ENCODE peak calls at places on chromosomes 5 and 9, in four cellular contexts. P is adrenal gland, H is suprapubic skin, C is tibial nerve. X is an unnamed sample.
A peak's percentile ranks its signal among the peaks of the same experiment; 100 is the strongest.

GRCh38 chr5:103849934-103850333 is 287.3 kb upstream of the NUDT12 start:
- DNase-seq in P (no peak), H (no peak), C (no peak), X (no peak)

GRCh38 chr9:136985027-136985602 is 2.3 kb downstream of the LCNL1 start:
- DNase-seq in P (no peak), H (no peak), C (no peak), X (peak; percentile 64)

GRCh38 chr9:93099551-93100264 is 3.7 kb downstream of the CARD19 start:
- DNase-seq in P (peak; percentile 54), H (peak; percentile 62), C (no peak), X (peak; percentile 44)

GRCh38 chr5:130994496-130995253 is 170.4 kb downstream of the HINT1 start:
- DNase-seq in P (no peak), H (no peak), C (no peak), X (no peak)

GRCh38 chr5:57665146-57665936 is 182.7 kb upstream of the ACTBL2 start:
- DNase-seq in P (no peak), H (no peak), C (no peak), X (no peak)

GRCh38 chr5:125812631-125813030 is 610.6 kb upstream of the GRAMD2B start:
- DNase-seq in P (no peak), H (no peak), C (no peak), X (no peak)

GRCh38 chr5:151093476-151093889 is 12.6 kb upstream of the TNIP1 start:
- DNase-seq in P (peak; percentile 68), H (no peak), C (no peak), X (no peak)

GRCh38 chr9:128108784-128109709 is 18.5 kb downstream of the PTGES2 start:
- DNase-seq in P (no peak), H (no peak), C (no peak), X (peak; percentile 47)

DNA sequence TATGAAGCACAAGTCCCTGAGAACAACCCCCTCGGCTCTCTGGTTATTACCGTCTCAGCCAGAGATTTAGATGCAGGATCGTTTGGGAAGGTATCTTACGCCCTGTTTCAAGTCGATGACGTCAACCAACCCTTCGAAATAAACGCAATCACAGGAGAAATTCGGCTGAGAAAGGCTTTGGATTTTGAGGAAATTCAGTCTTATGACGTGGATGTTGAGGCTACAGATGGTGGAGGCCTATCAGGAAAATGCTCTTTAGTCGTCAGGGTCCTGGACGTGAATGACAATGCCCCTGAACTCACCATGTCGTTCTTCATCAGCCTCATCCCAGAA is 1.1 kb downstream of the PCDHB6 start:
- DNase-seq in P (no peak), H (no peak), C (no peak), X (no peak)
- H3K27me3 ChIP-seq in P (no peaks in the 10 kb centered on the region), H (no peaks in the 10 kb centered on the region), C (no peaks in the 10 kb centered on the region), X (no peaks in the 10 kb centered on the region)

DNA sequence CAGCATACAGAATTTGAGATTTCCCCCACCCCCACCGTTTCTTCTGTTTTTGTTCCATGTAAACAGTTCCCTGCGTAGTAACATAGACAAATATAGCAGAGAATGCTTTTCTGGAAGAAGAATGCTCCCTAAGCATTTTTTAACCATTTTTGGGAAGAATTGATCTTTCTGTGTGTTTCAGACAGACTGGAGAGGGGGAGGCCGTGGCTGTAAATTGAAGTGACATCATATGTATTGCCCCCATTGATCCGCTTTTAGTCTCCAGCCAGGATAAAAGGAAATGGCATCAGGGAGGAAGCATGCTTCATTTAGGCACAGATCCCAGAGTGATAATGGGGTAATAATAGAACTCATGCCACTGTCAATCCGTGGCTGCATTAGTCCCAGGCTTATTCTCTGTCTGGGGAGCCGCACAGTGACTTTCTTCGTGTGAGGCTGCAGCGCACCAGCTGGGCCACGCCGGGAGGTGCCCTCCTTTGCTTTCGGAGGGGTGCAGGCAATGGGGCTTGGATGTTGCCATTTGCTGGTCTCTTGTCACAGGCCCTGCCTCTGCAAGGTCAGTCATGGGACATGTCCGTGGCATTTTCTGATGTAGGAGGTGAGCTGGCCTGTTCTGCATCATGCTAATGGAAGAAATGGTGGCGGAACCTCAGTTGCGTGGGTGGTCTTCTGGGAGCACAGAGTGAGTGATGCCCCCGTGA is 261.5 kb downstream of the FANCC start:
- DNase-seq in P (no peak), H (no peak), C (no peak), X (no peak)
- H3K4me3 ChIP-seq in P (no peak overlapping the region), H (peak overlapping the region; percentile 27), C (peak overlapping the region; percentile 21), X (peak overlapping the region; percentile 36)

GRCh38 chr5:173012882-173013281 is 29.3 kb downstream of the ATP6V0E1 start:
- DNase-seq in P (peak; percentile 57), H (peak; percentile 55), C (no peak), X (peak; percentile 42)

GRCh38 chr5:173016069-173016455 is 32.5 kb downstream of the ATP6V0E1 start:
- DNase-seq in P (no peak), H (no peak), C (no peak), X (no peak)

GRCh38 chr5:173010021-173010420 is 26.4 kb downstream of the ATP6V0E1 start:
- DNase-seq in P (no peak), H (peak; percentile 20), C (no peak), X (no peak)

GRCh38 chr5:173010547-173011464 is 27.2 kb downstream of the ATP6V0E1 start:
- DNase-seq in P (peak; percentile 67), H (peak; percentile 71), C (no peak), X (peak; percentile 55)

DNA sequence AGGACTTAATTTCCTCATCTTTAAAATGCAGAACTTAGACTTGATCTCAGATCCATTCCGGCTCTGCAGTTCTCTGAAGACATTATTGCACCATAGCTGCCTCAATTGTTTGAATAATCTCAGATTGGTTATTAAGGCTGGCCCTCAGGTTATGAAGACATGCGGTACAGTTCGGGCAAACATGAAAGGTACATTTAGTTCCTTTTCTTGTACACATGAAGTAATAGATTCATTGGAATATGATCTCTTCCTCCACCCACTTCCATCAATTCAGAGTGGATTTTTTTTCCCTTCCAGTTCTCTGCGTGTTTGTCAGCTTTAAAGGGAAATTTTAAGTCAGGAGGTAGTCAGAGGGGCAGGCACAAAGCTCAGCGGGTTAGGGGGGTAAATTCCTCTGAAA is 28.0 kb downstream of the ATP6V0E1 start:
- DNase-seq in P (no peak), H (no peak), C (no peak), X (no peak)
- H3K4me1 ChIP-seq in P (peaks cover 27% of the 10 kb centered on the region), H (peaks cover 56% of the 10 kb centered on the region), C (peaks cover 72% of the 10 kb centered on the region), X (peaks cover 12% of the 10 kb centered on the region)

GRCh38 chr5:3234566-3234965 is 361.1 kb upstream of the IRX1 start:
- DNase-seq in P (no peak), H (no peak), C (no peak), X (no peak)

GRCh38 chr5:3237276-3237868 is 358.3 kb upstream of the IRX1 start:
- DNase-seq in P (no peak), H (no peak), C (no peak), X (no peak)
- H3K27me3 ChIP-seq in P (no peaks in the 10 kb centered on the region), H (no peaks in the 10 kb centered on the region), C (no peaks in the 10 kb centered on the region), X (no peaks in the 10 kb centered on the region)